ENCODE peak calls at places on chromosomes 12 and 14, in ten cellular contexts. One of them, this sample, is unnamed.

GRCh38 chr12:94149781-94150482 is 1.6 kb downstream of the PLXNC1 start:
- DNase-seq in keratinocyte: no peak
- DNase-seq in bronchial epithelial cell: no peak
- DNase-seq in T-helper 9 cell: no peak
- DNase-seq in AML-193: no peak
- DNase-seq in mucosa of gallbladder: peak; percentile 28
- DNase-seq in activated CD4-positive, alpha-beta T cell treated with anti-CD3 and anti-CD28 coated beads, Interleukin-2, amount 10 ng/mL, durations not matched to agents 7 days and 5 days: no peak
- DNase-seq in stimulated activated CD4-positive, alpha-beta T cell treated with anti-CD3 and anti-CD28 coated beads, Interleukin-12 subunit alpha, Interleukin-12 subunit beta, amount 100 ng/mL, for 24 hours: no peak
- DNase-seq in activated CD8-positive, alpha-beta memory T cell treated with anti-CD3 and anti-CD28 coated beads, Interleukin-2, amount 50 U/mL, for 48 hours: peak; percentile 71
- DNase-seq in stromal cell of bone marrow: no peak
- DNase-seq in this sample: peak; percentile 87

GRCh38 chr14:38743941-38744611 is 359.0 kb downstream of the SEC23A start:
- DNase-seq in stimulated activated CD4-positive, alpha-beta T cell treated with anti-CD3 and anti-CD28 coated beads, Interleukin-12 subunit alpha, Interleukin-12 subunit beta, amount 100 ng/mL, for 24 hours: no peak
- DNase-seq in activated CD4-positive, alpha-beta T cell treated with anti-CD3 and anti-CD28 coated beads, Interleukin-2, amount 10 ng/mL, durations not matched to agents 7 days and 5 days: no peak
- DNase-seq in keratinocyte: no peak
- DNase-seq in stromal cell of bone marrow: no peak
- DNase-seq in T-helper 9 cell: no peak
- DNase-seq in AML-193: no peak
- DNase-seq in activated CD8-positive, alpha-beta memory T cell treated with anti-CD3 and anti-CD28 coated beads, Interleukin-2, amount 50 U/mL, for 48 hours: no peak
- DNase-seq in bronchial epithelial cell: no peak
- DNase-seq in mucosa of gallbladder: no peak
- DNase-seq in this sample: no peak

GRCh38 chr14:100532916-100533630 is 54.1 kb downstream of the BEGAIN start:
- DNase-seq in mucosa of gallbladder: peak; percentile 30
- DNase-seq in activated CD8-positive, alpha-beta memory T cell treated with anti-CD3 and anti-CD28 coated beads, Interleukin-2, amount 50 U/mL, for 48 hours: peak; percentile 36
- DNase-seq in activated CD4-positive, alpha-beta T cell treated with anti-CD3 and anti-CD28 coated beads, Interleukin-2, amount 10 ng/mL, durations not matched to agents 7 days and 5 days: peak; percentile 5
- DNase-seq in stimulated activated CD4-positive, alpha-beta T cell treated with anti-CD3 and anti-CD28 coated beads, Interleukin-12 subunit alpha, Interleukin-12 subunit beta, amount 100 ng/mL, for 24 hours: no peak
- DNase-seq in bronchial epithelial cell: no peak
- DNase-seq in keratinocyte: no peak
- DNase-seq in AML-193: peak; percentile 64
- DNase-seq in stromal cell of bone marrow: no peak
- DNase-seq in T-helper 9 cell: no peak
- DNase-seq in this sample: peak; percentile 81

GRCh38 chr12:47504775-47505446 is 200.9 kb downstream of the RPAP3 start:
- DNase-seq in AML-193: no peak
- DNase-seq in T-helper 9 cell: no peak
- DNase-seq in bronchial epithelial cell: peak; percentile 81
- DNase-seq in activated CD8-positive, alpha-beta memory T cell treated with anti-CD3 and anti-CD28 coated beads, Interleukin-2, amount 50 U/mL, for 48 hours: no peak
- DNase-seq in stimulated activated CD4-positive, alpha-beta T cell treated with anti-CD3 and anti-CD28 coated beads, Interleukin-12 subunit alpha, Interleukin-12 subunit beta, amount 100 ng/mL, for 24 hours: no peak
- DNase-seq in stromal cell of bone marrow: peak; percentile 43
- DNase-seq in mucosa of gallbladder: no peak
- DNase-seq in keratinocyte: no peak
- DNase-seq in activated CD4-positive, alpha-beta T cell treated with anti-CD3 and anti-CD28 coated beads, Interleukin-2, amount 10 ng/mL, durations not matched to agents 7 days and 5 days: no peak
- DNase-seq in this sample: no peak

GRCh38 chr12:113854385-113855136 is 111.6 kb downstream of the RBM19 start:
- DNase-seq in activated CD4-positive, alpha-beta T cell treated with anti-CD3 and anti-CD28 coated beads, Interleukin-2, amount 10 ng/mL, durations not matched to agents 7 days and 5 days: no peak
- DNase-seq in keratinocyte: no peak
- DNase-seq in AML-193: no peak
- DNase-seq in stimulated activated CD4-positive, alpha-beta T cell treated with anti-CD3 and anti-CD28 coated beads, Interleukin-12 subunit alpha, Interleukin-12 subunit beta, amount 100 ng/mL, for 24 hours: no peak
- DNase-seq in T-helper 9 cell: no peak
- DNase-seq in stromal cell of bone marrow: no peak
- DNase-seq in bronchial epithelial cell: no peak
- DNase-seq in activated CD8-positive, alpha-beta memory T cell treated with anti-CD3 and anti-CD28 coated beads, Interleukin-2, amount 50 U/mL, for 48 hours: no peak
- DNase-seq in mucosa of gallbladder: no peak
- DNase-seq in this sample: no peak

GRCh38 chr12:3973269-3973884 is 100.2 kb upstream of the PARP11 start:
- DNase-seq in mucosa of gallbladder: no peak
- DNase-seq in keratinocyte: no peak
- DNase-seq in stimulated activated CD4-positive, alpha-beta T cell treated with anti-CD3 and anti-CD28 coated beads, Interleukin-12 subunit alpha, Interleukin-12 subunit beta, amount 100 ng/mL, for 24 hours: no peak
- DNase-seq in activated CD8-positive, alpha-beta memory T cell treated with anti-CD3 and anti-CD28 coated beads, Interleukin-2, amount 50 U/mL, for 48 hours: no peak
- DNase-seq in stromal cell of bone marrow: no peak
- DNase-seq in activated CD4-positive, alpha-beta T cell treated with anti-CD3 and anti-CD28 coated beads, Interleukin-2, amount 10 ng/mL, durations not matched to agents 7 days and 5 days: no peak
- DNase-seq in AML-193: no peak
- DNase-seq in T-helper 9 cell: no peak
- DNase-seq in bronchial epithelial cell: no peak
- DNase-seq in this sample: no peak

GRCh38 chr12:40947812-40948211 is 240.3 kb upstream of the PDZRN4 start:
- DNase-seq in T-helper 9 cell: no peak
- DNase-seq in AML-193: no peak
- DNase-seq in stimulated activated CD4-positive, alpha-beta T cell treated with anti-CD3 and anti-CD28 coated beads, Interleukin-12 subunit alpha, Interleukin-12 subunit beta, amount 100 ng/mL, for 24 hours: no peak
- DNase-seq in stromal cell of bone marrow: no peak
- DNase-seq in activated CD8-positive, alpha-beta memory T cell treated with anti-CD3 and anti-CD28 coated beads, Interleukin-2, amount 50 U/mL, for 48 hours: no peak
- DNase-seq in activated CD4-positive, alpha-beta T cell treated with anti-CD3 and anti-CD28 coated beads, Interleukin-2, amount 10 ng/mL, durations not matched to agents 7 days and 5 days: no peak
- DNase-seq in bronchial epithelial cell: peak; percentile 66
- DNase-seq in keratinocyte: no peak
- DNase-seq in mucosa of gallbladder: no peak
- DNase-seq in this sample: no peak

GRCh38 chr12:12612403-12612802 is 727 bp downstream of the CREBL2 start:
- DNase-seq in T-helper 9 cell: no peak
- DNase-seq in stromal cell of bone marrow: peak; percentile 33
- DNase-seq in stimulated activated CD4-positive, alpha-beta T cell treated with anti-CD3 and anti-CD28 coated beads, Interleukin-12 subunit alpha, Interleukin-12 subunit beta, amount 100 ng/mL, for 24 hours: no peak
- DNase-seq in bronchial epithelial cell: peak; percentile 64
- DNase-seq in AML-193: peak; percentile 23
- DNase-seq in mucosa of gallbladder: no peak
- DNase-seq in activated CD8-positive, alpha-beta memory T cell treated with anti-CD3 and anti-CD28 coated beads, Interleukin-2, amount 50 U/mL, for 48 hours: no peak
- DNase-seq in keratinocyte: no peak
- DNase-seq in activated CD4-positive, alpha-beta T cell treated with anti-CD3 and anti-CD28 coated beads, Interleukin-2, amount 10 ng/mL, durations not matched to agents 7 days and 5 days: peak; percentile 30
- DNase-seq in this sample: no peak

GRCh38 chr14:88380405-88380804 is 5.1 kb upstream of the SPATA7 start:
- DNase-seq in stimulated activated CD4-positive, alpha-beta T cell treated with anti-CD3 and anti-CD28 coated beads, Interleukin-12 subunit alpha, Interleukin-12 subunit beta, amount 100 ng/mL, for 24 hours: no peak
- DNase-seq in activated CD8-positive, alpha-beta memory T cell treated with anti-CD3 and anti-CD28 coated beads, Interleukin-2, amount 50 U/mL, for 48 hours: no peak
- DNase-seq in stromal cell of bone marrow: no peak
- DNase-seq in activated CD4-positive, alpha-beta T cell treated with anti-CD3 and anti-CD28 coated beads, Interleukin-2, amount 10 ng/mL, durations not matched to agents 7 days and 5 days: no peak
- DNase-seq in keratinocyte: no peak
- DNase-seq in AML-193: no peak
- DNase-seq in T-helper 9 cell: no peak
- DNase-seq in bronchial epithelial cell: peak; percentile 29
- DNase-seq in mucosa of gallbladder: no peak
- DNase-seq in this sample: no peak

GRCh38 chr14:80358112-80358511 is 146.8 kb upstream of the DIO2 start:
- DNase-seq in T-helper 9 cell: no peak
- DNase-seq in bronchial epithelial cell: no peak
- DNase-seq in keratinocyte: no peak
- DNase-seq in activated CD4-positive, alpha-beta T cell treated with anti-CD3 and anti-CD28 coated beads, Interleukin-2, amount 10 ng/mL, durations not matched to agents 7 days and 5 days: no peak
- DNase-seq in mucosa of gallbladder: no peak
- DNase-seq in activated CD8-positive, alpha-beta memory T cell treated with anti-CD3 and anti-CD28 coated beads, Interleukin-2, amount 50 U/mL, for 48 hours: no peak
- DNase-seq in stromal cell of bone marrow: no peak
- DNase-seq in stimulated activated CD4-positive, alpha-beta T cell treated with anti-CD3 and anti-CD28 coated beads, Interleukin-12 subunit alpha, Interleukin-12 subunit beta, amount 100 ng/mL, for 24 hours: no peak
- DNase-seq in AML-193: no peak
- DNase-seq in this sample: no peak

GRCh38 chr12:75444444-75445136 is 36.0 kb upstream of the GLIPR1 start:
- DNase-seq in stromal cell of bone marrow: peak; percentile 25
- DNase-seq in T-helper 9 cell: no peak
- DNase-seq in AML-193: no peak
- DNase-seq in mucosa of gallbladder: no peak
- DNase-seq in activated CD4-positive, alpha-beta T cell treated with anti-CD3 and anti-CD28 coated beads, Interleukin-2, amount 10 ng/mL, durations not matched to agents 7 days and 5 days: no peak
- DNase-seq in bronchial epithelial cell: peak; percentile 72
- DNase-seq in keratinocyte: no peak
- DNase-seq in stimulated activated CD4-positive, alpha-beta T cell treated with anti-CD3 and anti-CD28 coated beads, Interleukin-12 subunit alpha, Interleukin-12 subunit beta, amount 100 ng/mL, for 24 hours: no peak
- DNase-seq in activated CD8-positive, alpha-beta memory T cell treated with anti-CD3 and anti-CD28 coated beads, Interleukin-2, amount 50 U/mL, for 48 hours: no peak
- DNase-seq in this sample: no peak

GRCh38 chr12:53625373-53625945 is 723 bp downstream of the ATF7 start:
- DNase-seq in activated CD8-positive, alpha-beta memory T cell treated with anti-CD3 and anti-CD28 coated beads, Interleukin-2, amount 50 U/mL, for 48 hours: no peak
- DNase-seq in AML-193: no peak
- DNase-seq in bronchial epithelial cell: no peak
- DNase-seq in activated CD4-positive, alpha-beta T cell treated with anti-CD3 and anti-CD28 coated beads, Interleukin-2, amount 10 ng/mL, durations not matched to agents 7 days and 5 days: no peak
- DNase-seq in stimulated activated CD4-positive, alpha-beta T cell treated with anti-CD3 and anti-CD28 coated beads, Interleukin-12 subunit alpha, Interleukin-12 subunit beta, amount 100 ng/mL, for 24 hours: no peak
- DNase-seq in mucosa of gallbladder: no peak
- DNase-seq in keratinocyte: no peak
- DNase-seq in T-helper 9 cell: no peak
- DNase-seq in stromal cell of bone marrow: no peak
- DNase-seq in this sample: no peak

GRCh38 chr12:96044017-96044985 is 8.9 kb upstream of the LTA4H start:
- DNase-seq in bronchial epithelial cell: peak; percentile 58
- DNase-seq in stromal cell of bone marrow: peak; percentile 48
- DNase-seq in keratinocyte: no peak
- DNase-seq in AML-193: no peak
- DNase-seq in mucosa of gallbladder: no peak
- DNase-seq in stimulated activated CD4-positive, alpha-beta T cell treated with anti-CD3 and anti-CD28 coated beads, Interleukin-12 subunit alpha, Interleukin-12 subunit beta, amount 100 ng/mL, for 24 hours: no peak
- DNase-seq in T-helper 9 cell: no peak
- DNase-seq in activated CD8-positive, alpha-beta memory T cell treated with anti-CD3 and anti-CD28 coated beads, Interleukin-2, amount 50 U/mL, for 48 hours: no peak
- DNase-seq in activated CD4-positive, alpha-beta T cell treated with anti-CD3 and anti-CD28 coated beads, Interleukin-2, amount 10 ng/mL, durations not matched to agents 7 days and 5 days: no peak
- DNase-seq in this sample: no peak

GRCh38 chr12:50314629-50315312 is 31.5 kb upstream of the LIMA1 start:
- DNase-seq in T-helper 9 cell: no peak
- DNase-seq in stimulated activated CD4-positive, alpha-beta T cell treated with anti-CD3 and anti-CD28 coated beads, Interleukin-12 subunit alpha, Interleukin-12 subunit beta, amount 100 ng/mL, for 24 hours: no peak
- DNase-seq in stromal cell of bone marrow: peak; percentile 39
- DNase-seq in activated CD4-positive, alpha-beta T cell treated with anti-CD3 and anti-CD28 coated beads, Interleukin-2, amount 10 ng/mL, durations not matched to agents 7 days and 5 days: no peak
- DNase-seq in keratinocyte: no peak
- DNase-seq in bronchial epithelial cell: peak; percentile 40
- DNase-seq in AML-193: no peak
- DNase-seq in mucosa of gallbladder: no peak
- DNase-seq in activated CD8-positive, alpha-beta memory T cell treated with anti-CD3 and anti-CD28 coated beads, Interleukin-2, amount 50 U/mL, for 48 hours: no peak
- DNase-seq in this sample: no peak

GRCh38 chr12:80707830-80708534 is 548 bp downstream of the MYF6 start:
- DNase-seq in bronchial epithelial cell: no peak
- DNase-seq in keratinocyte: no peak
- DNase-seq in activated CD4-positive, alpha-beta T cell treated with anti-CD3 and anti-CD28 coated beads, Interleukin-2, amount 10 ng/mL, durations not matched to agents 7 days and 5 days: no peak
- DNase-seq in AML-193: no peak
- DNase-seq in mucosa of gallbladder: no peak
- DNase-seq in stimulated activated CD4-positive, alpha-beta T cell treated with anti-CD3 and anti-CD28 coated beads, Interleukin-12 subunit alpha, Interleukin-12 subunit beta, amount 100 ng/mL, for 24 hours: no peak
- DNase-seq in activated CD8-positive, alpha-beta memory T cell treated with anti-CD3 and anti-CD28 coated beads, Interleukin-2, amount 50 U/mL, for 48 hours: no peak
- DNase-seq in T-helper 9 cell: no peak
- DNase-seq in stromal cell of bone marrow: no peak
- DNase-seq in this sample: peak; percentile 73

GRCh38 chr12:81692008-81692407 is 67.1 kb downstream of the PPFIA2 start:
- DNase-seq in T-helper 9 cell: no peak
- DNase-seq in activated CD4-positive, alpha-beta T cell treated with anti-CD3 and anti-CD28 coated beads, Interleukin-2, amount 10 ng/mL, durations not matched to agents 7 days and 5 days: no peak
- DNase-seq in AML-193: no peak
- DNase-seq in stimulated activated CD4-positive, alpha-beta T cell treated with anti-CD3 and anti-CD28 coated beads, Interleukin-12 subunit alpha, Interleukin-12 subunit beta, amount 100 ng/mL, for 24 hours: no peak
- DNase-seq in activated CD8-positive, alpha-beta memory T cell treated with anti-CD3 and anti-CD28 coated beads, Interleukin-2, amount 50 U/mL, for 48 hours: no peak
- DNase-seq in mucosa of gallbladder: peak; percentile 54
- DNase-seq in stromal cell of bone marrow: no peak
- DNase-seq in bronchial epithelial cell: peak; percentile 66
- DNase-seq in keratinocyte: peak; percentile 7
- DNase-seq in this sample: no peak

GRCh38 chr12:128940974-128941373 is 87.7 kb downstream of the GLT1D1 start:
- DNase-seq in bronchial epithelial cell: peak; percentile 13
- DNase-seq in stimulated activated CD4-positive, alpha-beta T cell treated with anti-CD3 and anti-CD28 coated beads, Interleukin-12 subunit alpha, Interleukin-12 subunit beta, amount 100 ng/mL, for 24 hours: no peak
- DNase-seq in stromal cell of bone marrow: no peak
- DNase-seq in T-helper 9 cell: no peak
- DNase-seq in activated CD4-positive, alpha-beta T cell treated with anti-CD3 and anti-CD28 coated beads, Interleukin-2, amount 10 ng/mL, durations not matched to agents 7 days and 5 days: no peak
- DNase-seq in activated CD8-positive, alpha-beta memory T cell treated with anti-CD3 and anti-CD28 coated beads, Interleukin-2, amount 50 U/mL, for 48 hours: no peak
- DNase-seq in keratinocyte: no peak
- DNase-seq in mucosa of gallbladder: peak; percentile 87
- DNase-seq in AML-193: no peak
- DNase-seq in this sample: peak; percentile 22

GRCh38 chr12:66044731-66045130 is 85.8 kb downstream of the LLPH start:
- DNase-seq in activated CD8-positive, alpha-beta memory T cell treated with anti-CD3 and anti-CD28 coated beads, Interleukin-2, amount 50 U/mL, for 48 hours: no peak
- DNase-seq in AML-193: no peak
- DNase-seq in stromal cell of bone marrow: peak; percentile 59
- DNase-seq in mucosa of gallbladder: no peak
- DNase-seq in stimulated activated CD4-positive, alpha-beta T cell treated with anti-CD3 and anti-CD28 coated beads, Interleukin-12 subunit alpha, Interleukin-12 subunit beta, amount 100 ng/mL, for 24 hours: no peak
- DNase-seq in activated CD4-positive, alpha-beta T cell treated with anti-CD3 and anti-CD28 coated beads, Interleukin-2, amount 10 ng/mL, durations not matched to agents 7 days and 5 days: no peak
- DNase-seq in bronchial epithelial cell: peak; percentile 46
- DNase-seq in T-helper 9 cell: no peak
- DNase-seq in keratinocyte: no peak
- DNase-seq in this sample: no peak

GRCh38 chr14:95061317-95062093 is 95.8 kb downstream of the DICER1 start:
- DNase-seq in keratinocyte: no peak
- DNase-seq in stromal cell of bone marrow: no peak
- DNase-seq in T-helper 9 cell: no peak
- DNase-seq in activated CD4-positive, alpha-beta T cell treated with anti-CD3 and anti-CD28 coated beads, Interleukin-2, amount 10 ng/mL, durations not matched to agents 7 days and 5 days: no peak
- DNase-seq in mucosa of gallbladder: no peak
- DNase-seq in activated CD8-positive, alpha-beta memory T cell treated with anti-CD3 and anti-CD28 coated beads, Interleukin-2, amount 50 U/mL, for 48 hours: no peak
- DNase-seq in stimulated activated CD4-positive, alpha-beta T cell treated with anti-CD3 and anti-CD28 coated beads, Interleukin-12 subunit alpha, Interleukin-12 subunit beta, amount 100 ng/mL, for 24 hours: no peak
- DNase-seq in AML-193: no peak
- DNase-seq in bronchial epithelial cell: no peak
- DNase-seq in this sample: peak; percentile 71

GRCh38 chr12:27081668-27082091 is 698 bp downstream of the C12orf71 start:
- DNase-seq in keratinocyte: peak; percentile 93
- DNase-seq in AML-193: no peak
- DNase-seq in activated CD8-positive, alpha-beta memory T cell treated with anti-CD3 and anti-CD28 coated beads, Interleukin-2, amount 50 U/mL, for 48 hours: no peak
- DNase-seq in T-helper 9 cell: no peak
- DNase-seq in stimulated activated CD4-positive, alpha-beta T cell treated with anti-CD3 and anti-CD28 coated beads, Interleukin-12 subunit alpha, Interleukin-12 subunit beta, amount 100 ng/mL, for 24 hours: no peak
- DNase-seq in bronchial epithelial cell: peak; percentile 95
- DNase-seq in stromal cell of bone marrow: peak; percentile 20
- DNase-seq in activated CD4-positive, alpha-beta T cell treated with anti-CD3 and anti-CD28 coated beads, Interleukin-2, amount 10 ng/mL, durations not matched to agents 7 days and 5 days: no peak
- DNase-seq in mucosa of gallbladder: no peak
- DNase-seq in this sample: no peak

GRCh38 chr12:76766161-76766560 is 2.2 kb downstream of the ZDHHC17 start:
- DNase-seq in bronchial epithelial cell: no peak
- DNase-seq in mucosa of gallbladder: no peak
- DNase-seq in activated CD4-positive, alpha-beta T cell treated with anti-CD3 and anti-CD28 coated beads, Interleukin-2, amount 10 ng/mL, durations not matched to agents 7 days and 5 days: no peak
- DNase-seq in T-helper 9 cell: no peak
- DNase-seq in activated CD8-positive, alpha-beta memory T cell treated with anti-CD3 and anti-CD28 coated beads, Interleukin-2, amount 50 U/mL, for 48 hours: no peak
- DNase-seq in AML-193: no peak
- DNase-seq in stimulated activated CD4-positive, alpha-beta T cell treated with anti-CD3 and anti-CD28 coated beads, Interleukin-12 subunit alpha, Interleukin-12 subunit beta, amount 100 ng/mL, for 24 hours: no peak
- DNase-seq in keratinocyte: no peak
- DNase-seq in stromal cell of bone marrow: no peak
- DNase-seq in this sample: no peak

GRCh38 chr12:67697981-67698380 is 49.4 kb downstream of the DYRK2 start:
- DNase-seq in activated CD8-positive, alpha-beta memory T cell treated with anti-CD3 and anti-CD28 coated beads, Interleukin-2, amount 50 U/mL, for 48 hours: no peak
- DNase-seq in stromal cell of bone marrow: no peak
- DNase-seq in bronchial epithelial cell: no peak
- DNase-seq in AML-193: no peak
- DNase-seq in activated CD4-positive, alpha-beta T cell treated with anti-CD3 and anti-CD28 coated beads, Interleukin-2, amount 10 ng/mL, durations not matched to agents 7 days and 5 days: no peak
- DNase-seq in mucosa of gallbladder: no peak
- DNase-seq in keratinocyte: no peak
- DNase-seq in T-helper 9 cell: no peak
- DNase-seq in stimulated activated CD4-positive, alpha-beta T cell treated with anti-CD3 and anti-CD28 coated beads, Interleukin-12 subunit alpha, Interleukin-12 subunit beta, amount 100 ng/mL, for 24 hours: no peak
- DNase-seq in this sample: no peak

GRCh38 chr14:84814391-84814790 is 715.6 kb upstream of the FLRT2 start:
- DNase-seq in activated CD4-positive, alpha-beta T cell treated with anti-CD3 and anti-CD28 coated beads, Interleukin-2, amount 10 ng/mL, durations not matched to agents 7 days and 5 days: no peak
- DNase-seq in activated CD8-positive, alpha-beta memory T cell treated with anti-CD3 and anti-CD28 coated beads, Interleukin-2, amount 50 U/mL, for 48 hours: no peak
- DNase-seq in AML-193: no peak
- DNase-seq in stimulated activated CD4-positive, alpha-beta T cell treated with anti-CD3 and anti-CD28 coated beads, Interleukin-12 subunit alpha, Interleukin-12 subunit beta, amount 100 ng/mL, for 24 hours: no peak
- DNase-seq in mucosa of gallbladder: no peak
- DNase-seq in keratinocyte: no peak
- DNase-seq in bronchial epithelial cell: no peak
- DNase-seq in T-helper 9 cell: no peak
- DNase-seq in stromal cell of bone marrow: no peak
- DNase-seq in this sample: no peak

GRCh38 chr12:122888232-122888752 is 7.6 kb downstream of the VPS37B start:
- DNase-seq in stimulated activated CD4-positive, alpha-beta T cell treated with anti-CD3 and anti-CD28 coated beads, Interleukin-12 subunit alpha, Interleukin-12 subunit beta, amount 100 ng/mL, for 24 hours: no peak
- DNase-seq in T-helper 9 cell: peak; percentile 62
- DNase-seq in AML-193: peak; percentile 79
- DNase-seq in stromal cell of bone marrow: no peak
- DNase-seq in activated CD4-positive, alpha-beta T cell treated with anti-CD3 and anti-CD28 coated beads, Interleukin-2, amount 10 ng/mL, durations not matched to agents 7 days and 5 days: peak; percentile 68
- DNase-seq in keratinocyte: peak; percentile 82
- DNase-seq in bronchial epithelial cell: peak; percentile 100
- DNase-seq in activated CD8-positive, alpha-beta memory T cell treated with anti-CD3 and anti-CD28 coated beads, Interleukin-2, amount 50 U/mL, for 48 hours: no peak
- DNase-seq in mucosa of gallbladder: peak; percentile 86
- DNase-seq in this sample: no peak

GRCh38 chr14:100427166-100427565 is 104.0 kb downstream of the SLC25A47 start:
- DNase-seq in keratinocyte: no peak
- DNase-seq in activated CD4-positive, alpha-beta T cell treated with anti-CD3 and anti-CD28 coated beads, Interleukin-2, amount 10 ng/mL, durations not matched to agents 7 days and 5 days: no peak
- DNase-seq in bronchial epithelial cell: no peak
- DNase-seq in stromal cell of bone marrow: no peak
- DNase-seq in T-helper 9 cell: no peak
- DNase-seq in mucosa of gallbladder: no peak
- DNase-seq in stimulated activated CD4-positive, alpha-beta T cell treated with anti-CD3 and anti-CD28 coated beads, Interleukin-12 subunit alpha, Interleukin-12 subunit beta, amount 100 ng/mL, for 24 hours: no peak
- DNase-seq in activated CD8-positive, alpha-beta memory T cell treated with anti-CD3 and anti-CD28 coated beads, Interleukin-2, amount 50 U/mL, for 48 hours: no peak
- DNase-seq in AML-193: no peak
- DNase-seq in this sample: no peak

GRCh38 chr12:4432878-4433820 is 12.5 kb downstream of the FGF6 start:
- DNase-seq in stimulated activated CD4-positive, alpha-beta T cell treated with anti-CD3 and anti-CD28 coated beads, Interleukin-12 subunit alpha, Interleukin-12 subunit beta, amount 100 ng/mL, for 24 hours: no peak
- DNase-seq in T-helper 9 cell: no peak
- DNase-seq in activated CD4-positive, alpha-beta T cell treated with anti-CD3 and anti-CD28 coated beads, Interleukin-2, amount 10 ng/mL, durations not matched to agents 7 days and 5 days: no peak
- DNase-seq in AML-193: no peak
- DNase-seq in mucosa of gallbladder: no peak
- DNase-seq in activated CD8-positive, alpha-beta memory T cell treated with anti-CD3 and anti-CD28 coated beads, Interleukin-2, amount 50 U/mL, for 48 hours: peak; percentile 30
- DNase-seq in bronchial epithelial cell: no peak
- DNase-seq in keratinocyte: no peak
- DNase-seq in stromal cell of bone marrow: no peak
- DNase-seq in this sample: no peak

GRCh38 chr12:124082012-124082411 is 109.0 kb downstream of the ZNF664 start:
- DNase-seq in AML-193: no peak
- DNase-seq in T-helper 9 cell: no peak
- DNase-seq in mucosa of gallbladder: no peak
- DNase-seq in activated CD4-positive, alpha-beta T cell treated with anti-CD3 and anti-CD28 coated beads, Interleukin-2, amount 10 ng/mL, durations not matched to agents 7 days and 5 days: no peak
- DNase-seq in bronchial epithelial cell: no peak
- DNase-seq in stimulated activated CD4-positive, alpha-beta T cell treated with anti-CD3 and anti-CD28 coated beads, Interleukin-12 subunit alpha, Interleukin-12 subunit beta, amount 100 ng/mL, for 24 hours: no peak
- DNase-seq in stromal cell of bone marrow: no peak
- DNase-seq in activated CD8-positive, alpha-beta memory T cell treated with anti-CD3 and anti-CD28 coated beads, Interleukin-2, amount 50 U/mL, for 48 hours: no peak
- DNase-seq in keratinocyte: no peak
- DNase-seq in this sample: peak; percentile 37

GRCh38 chr14:69339426-69339825 is 58.7 kb downstream of the ERH start:
- DNase-seq in keratinocyte: no peak
- DNase-seq in activated CD4-positive, alpha-beta T cell treated with anti-CD3 and anti-CD28 coated beads, Interleukin-2, amount 10 ng/mL, durations not matched to agents 7 days and 5 days: no peak
- DNase-seq in mucosa of gallbladder: no peak
- DNase-seq in stromal cell of bone marrow: no peak
- DNase-seq in T-helper 9 cell: no peak
- DNase-seq in AML-193: no peak
- DNase-seq in activated CD8-positive, alpha-beta memory T cell treated with anti-CD3 and anti-CD28 coated beads, Interleukin-2, amount 50 U/mL, for 48 hours: no peak
- DNase-seq in stimulated activated CD4-positive, alpha-beta T cell treated with anti-CD3 and anti-CD28 coated beads, Interleukin-12 subunit alpha, Interleukin-12 subunit beta, amount 100 ng/mL, for 24 hours: no peak
- DNase-seq in bronchial epithelial cell: no peak
- DNase-seq in this sample: no peak

This sample was measured in posterior vena cava.